ENCODE peak calls at places on chromosome 2, in four cellular contexts. F, Y, R and N are unnamed samples.

GRCh38 chr2:102317715-102318114 is 6.4 kb downstream of the IL1RL1 start:
- DNase-seq in F (no peak), Y (no peak), R (no peak), N (no peak)

GRCh38 chr2:218781691-218782528 is at the start of gene CYP27A1:
- DNase-seq in F (peak; percentile 27), Y (peak; percentile 32), R (peak; percentile 50), N (peak; percentile 56)

GRCh38 chr2:17851731-17852585 is 26.5 kb upstream of the KCNS3 start:
- DNase-seq in F (no peak), Y (peak; percentile 70), R (peak; percentile 26), N (no peak)

GRCh38 chr2:145744541-145745386 is 1224.8 kb upstream of the ZEB2 start:
- DNase-seq in F (no peak), Y (peak; percentile 85), R (no peak), N (no peak)

GRCh38 chr2:43065036-43065435 is 161.4 kb downstream of the ZFP36L2 start:
- DNase-seq in F (no peak), Y (no peak), R (no peak), N (no peak)

GRCh38 chr2:47174731-47175361 is 19.7 kb upstream of the STPG4 start:
- DNase-seq in F (no peak), Y (peak; percentile 63), R (peak; percentile 38), N (no peak)

GRCh38 chr2:201507725-201508124 is 56.2 kb downstream of the STRADB start:
- DNase-seq in F (no peak), Y (no peak), R (no peak), N (no peak)

GRCh38 chr2:119760237-119760807 is 600 bp downstream of the PTPN4 start:
- DNase-seq in F (peak; percentile 25), Y (no peak), R (no peak), N (no peak)

GRCh38 chr2:213266421-213266820 is 17.8 kb upstream of the SPAG16 start:
- DNase-seq in F (no peak), Y (no peak), R (no peak), N (no peak)

GRCh38 chr2:198702796-198703195 is 754.9 kb downstream of the SATB2 start:
- DNase-seq in F (no peak), Y (no peak), R (no peak), N (no peak)

DNA sequence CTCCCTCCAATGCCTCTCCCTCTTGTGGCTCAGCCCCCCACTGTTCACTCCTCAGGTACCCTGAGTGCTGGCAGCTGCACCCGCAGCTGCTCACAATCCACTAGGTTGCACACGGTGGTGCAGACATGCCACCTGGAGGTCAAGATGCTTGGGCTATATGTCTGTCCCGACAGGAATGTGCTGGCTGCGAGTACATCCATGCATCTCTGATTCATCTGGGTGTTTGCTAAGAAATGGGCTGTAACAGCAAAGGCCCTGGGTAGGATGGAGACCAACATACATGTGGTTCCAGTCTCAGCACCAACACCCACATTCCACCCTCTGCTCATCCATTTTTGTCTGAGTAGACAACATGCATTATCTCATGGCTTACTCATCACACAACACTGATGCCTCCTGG is 31.3 kb downstream of the ANKMY1 start:
- DNase-seq in F (no peak), Y (no peak), R (no peak), N (no peak)
- TF ChIP-seq CTCF in F (no peak), Y (no peak), R (no peak), N (no peak)

DNA sequence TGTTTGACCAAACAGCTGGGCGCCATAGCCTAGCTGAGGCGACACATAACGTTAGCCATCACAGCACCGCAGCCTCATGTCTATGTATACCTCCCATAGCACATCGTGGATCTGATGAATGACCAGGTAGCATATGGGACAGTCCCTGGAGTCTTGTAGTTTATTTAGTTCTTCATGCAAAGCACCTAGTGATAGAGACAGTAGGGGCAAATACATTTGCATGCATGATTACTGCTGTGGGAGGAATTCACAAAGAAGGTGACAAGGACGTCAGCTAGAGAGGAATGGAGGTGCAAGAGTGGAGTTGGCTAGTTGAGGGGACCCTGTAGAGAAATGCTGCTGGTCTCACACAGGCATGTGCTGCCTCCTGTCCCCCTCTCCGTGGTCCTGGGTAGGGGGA is 478.9 kb upstream of the HS6ST1 start:
- DNase-seq in F (no peak), Y (no peak), R (no peak), N (no peak)
- TF ChIP-seq CTCF in F (no peak), Y (no peak), R (no peak), N (no peak)

GRCh38 chr2:165307317-165307716 is 68.1 kb downstream of the SCN2A start:
- DNase-seq in F (no peak), Y (no peak), R (no peak), N (no peak)
- TF ChIP-seq CTCF in F (no peak), Y (no peak), R (no peak), N (no peak)

DNA sequence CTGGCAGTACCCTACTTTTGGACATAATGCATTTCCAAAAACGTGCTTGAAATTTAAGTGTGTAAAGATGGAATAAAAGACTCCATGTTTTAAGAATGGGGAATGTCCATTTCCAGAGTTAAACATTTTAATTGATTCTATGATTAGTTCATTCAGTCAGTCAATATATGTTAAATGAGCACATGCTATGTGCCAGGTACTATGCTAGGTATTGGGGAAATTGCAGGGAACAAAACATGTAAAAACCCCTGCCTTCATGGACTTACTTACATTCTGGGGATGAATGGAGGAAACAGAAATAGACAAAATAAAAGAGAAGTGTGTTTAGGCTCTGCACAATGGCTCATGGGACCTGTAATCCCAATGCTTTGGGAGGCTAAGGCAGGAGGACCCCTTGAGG is 288.6 kb downstream of the MTX2 start:
- DNase-seq in F (no peak), Y (no peak), R (no peak), N (no peak)
- TF ChIP-seq CTCF in F (no peak), Y (no peak), R (no peak), N (no peak)

GRCh38 chr2:171433763-171434670 is at the start of the genes DCAF17 and METTL8:
- DNase-seq in F (peak; percentile 64), Y (peak; percentile 97), R (peak; percentile 85), N (peak; percentile 93)
- TF ChIP-seq CTCF in F (no peak), Y (peak; percentile 16), R (peak; percentile 57), N (no peak)

GRCh38 chr2:23636412-23636811 is 251.4 kb downstream of the KLHL29 start:
- DNase-seq in F (no peak), Y (peak; percentile 45), R (no peak), N (no peak)
- TF ChIP-seq CTCF in F (no peak), Y (peak; percentile 40), R (peak; percentile 14), N (no peak)

GRCh38 chr2:30503007-30503691 is 56.1 kb downstream of the LCLAT1 start:
- DNase-seq in F (no peak), Y (peak; percentile 27), R (no peak), N (no peak)
- TF ChIP-seq CTCF in F (no peak), Y (peak; percentile 24), R (no peak), N (peak; percentile 33)